ENCODE peak calls at places on chromosomes 13 and 19, in six cellular contexts. One of them, this sample, is unnamed.

GRCh38 chr19:34962945-34963530 is 991 bp downstream of the ZNF792 start:
- DNase-seq in H9: no peak
- DNase-seq in neuronal stem cell: no peak
- DNase-seq in H1: no peak
- DNase-seq in IMR-90: peak; percentile 5
- DNase-seq in trophoblast cell: no peak
- DNase-seq in this sample: peak; percentile 23

GRCh38 chr19:3617463-3617862 is 9.1 kb downstream of the CACTIN start:
- DNase-seq in H9: peak; percentile 76
- DNase-seq in neuronal stem cell: no peak
- DNase-seq in H1: no peak
- DNase-seq in IMR-90: no peak
- DNase-seq in trophoblast cell: no peak
- DNase-seq in this sample: no peak

GRCh38 chr13:111846396-111847174 is 220.4 kb upstream of the SOX1 start:
- DNase-seq in H9: peak; percentile 76
- DNase-seq in neuronal stem cell: no peak
- DNase-seq in H1: peak; percentile 5
- DNase-seq in IMR-90: no peak
- DNase-seq in trophoblast cell: peak; percentile 4
- DNase-seq in this sample: no peak

GRCh38 chr19:19493841-19494546 is 21.4 kb downstream of the TSSK6 start:
- DNase-seq in H9: no peak
- DNase-seq in neuronal stem cell: no peak
- DNase-seq in H1: no peak
- DNase-seq in IMR-90: no peak
- DNase-seq in trophoblast cell: no peak
- DNase-seq in this sample: no peak

GRCh38 chr19:3692141-3693029 is 7.9 kb downstream of the PIP5K1C start:
- DNase-seq in H9: no peak
- DNase-seq in neuronal stem cell: no peak
- DNase-seq in H1: no peak
- DNase-seq in IMR-90: no peak
- DNase-seq in trophoblast cell: no peak
- DNase-seq in this sample: no peak

GRCh38 chr19:51295382-51296126 is 15.9 kb upstream of the IGLON5 start:
- DNase-seq in H9: peak; percentile 74
- DNase-seq in neuronal stem cell: no peak
- DNase-seq in H1: no peak
- DNase-seq in IMR-90: no peak
- DNase-seq in trophoblast cell: no peak
- DNase-seq in this sample: no peak

GRCh38 chr19:16051254-16052025 is 24.9 kb upstream of the TPM4 start:
- DNase-seq in H9: peak; percentile 50
- DNase-seq in neuronal stem cell: no peak
- DNase-seq in H1: no peak
- DNase-seq in IMR-90: no peak
- DNase-seq in trophoblast cell: no peak
- DNase-seq in this sample: no peak

GRCh38 chr13:23657056-23657455 is 86.8 kb downstream of the TNFRSF19 start:
- DNase-seq in H9: no peak
- DNase-seq in neuronal stem cell: no peak
- DNase-seq in H1: no peak
- DNase-seq in IMR-90: no peak
- DNase-seq in trophoblast cell: no peak
- DNase-seq in this sample: no peak

GRCh38 chr13:93558637-93559036 is 332.0 kb downstream of the GPC6 start:
- DNase-seq in H9: no peak
- DNase-seq in neuronal stem cell: no peak
- DNase-seq in H1: no peak
- DNase-seq in IMR-90: peak; percentile 16
- DNase-seq in trophoblast cell: no peak
- DNase-seq in this sample: peak; percentile 50

GRCh38 chr13:82070411-82070810 is 1729.5 kb upstream of the SPRY2 start:
- DNase-seq in H9: no peak
- DNase-seq in neuronal stem cell: no peak
- DNase-seq in H1: no peak
- DNase-seq in IMR-90: no peak
- DNase-seq in trophoblast cell: no peak
- DNase-seq in this sample: no peak
- H4K91ac ChIP-seq in H9: no peak overlapping the region
- H4K91ac ChIP-seq in neuronal stem cell: no peak overlapping the region
- H4K91ac ChIP-seq in H1: no peak overlapping the region
- H4K91ac ChIP-seq in IMR-90: no peak overlapping the region
- H4K91ac ChIP-seq in trophoblast cell: no peak overlapping the region
- H4K91ac ChIP-seq in this sample: no peak overlapping the region

DNA sequence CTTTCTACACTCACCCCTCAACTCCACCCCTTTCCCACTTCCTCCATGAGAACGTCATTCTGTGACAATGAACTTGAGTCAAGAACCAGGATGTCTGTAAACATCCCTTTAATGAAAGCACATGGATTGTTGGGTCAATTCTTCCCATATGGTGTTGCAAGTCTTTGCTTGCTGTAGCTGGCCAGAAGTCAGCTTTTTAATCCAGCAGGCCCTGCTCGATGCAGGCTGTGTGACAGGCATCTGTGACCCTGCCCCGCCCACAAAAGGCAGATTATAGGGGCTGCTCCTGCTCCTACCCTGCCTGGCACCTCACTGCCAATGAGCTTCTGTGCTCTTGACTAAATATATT is 78.0 kb downstream of the STARD13 start:
- DNase-seq in H9: no peak
- DNase-seq in neuronal stem cell: no peak
- DNase-seq in H1: no peak
- DNase-seq in IMR-90: peak; percentile 98
- DNase-seq in trophoblast cell: no peak
- DNase-seq in this sample: peak; percentile 93
- H2AK5ac ChIP-seq in H9: no peak overlapping the region
- H2AK5ac ChIP-seq in neuronal stem cell: no peak overlapping the region
- H2AK5ac ChIP-seq in H1: no peak overlapping the region
- H2AK5ac ChIP-seq in IMR-90: no peak overlapping the region
- H2AK5ac ChIP-seq in trophoblast cell: no peak overlapping the region
- H2AK5ac ChIP-seq in this sample: peak overlapping the region; percentile 22

GRCh38 chr19:6639439-6639838 is 30.5 kb downstream of the TNFSF14 start:
- DNase-seq in H9: no peak
- DNase-seq in neuronal stem cell: no peak
- DNase-seq in H1: no peak
- DNase-seq in IMR-90: no peak
- DNase-seq in trophoblast cell: peak; percentile 8
- DNase-seq in this sample: no peak
- H4K91ac ChIP-seq in H9: no peak overlapping the region
- H4K91ac ChIP-seq in neuronal stem cell: no peak overlapping the region
- H4K91ac ChIP-seq in H1: no peak overlapping the region
- H4K91ac ChIP-seq in IMR-90: no peak overlapping the region
- H4K91ac ChIP-seq in trophoblast cell: no peak overlapping the region
- H4K91ac ChIP-seq in this sample: no peak overlapping the region

DNA sequence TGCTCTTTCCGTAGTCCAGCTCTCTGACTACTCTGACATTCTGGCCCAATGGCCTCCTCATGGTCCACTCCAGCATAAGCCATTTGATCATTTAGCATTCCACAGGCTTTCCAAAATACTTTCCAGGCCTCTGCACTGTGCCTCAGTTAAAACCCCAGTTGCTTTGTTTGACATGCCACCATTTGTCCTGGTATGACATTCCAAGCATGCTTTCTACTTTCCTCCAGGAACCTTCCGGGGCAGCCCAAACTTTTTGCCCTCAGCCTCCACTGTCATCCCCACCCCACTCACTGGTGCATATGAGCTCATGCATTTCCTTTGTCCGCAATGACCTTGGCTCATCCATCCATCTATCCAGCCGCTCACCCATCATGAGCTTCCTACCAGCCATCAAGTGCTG is 41.8 kb upstream of the WASF3 start:
- DNase-seq in H9: no peak
- DNase-seq in neuronal stem cell: no peak
- DNase-seq in H1: no peak
- DNase-seq in IMR-90: no peak
- DNase-seq in trophoblast cell: no peak
- DNase-seq in this sample: no peak
- H2AK5ac ChIP-seq in H9: no peak overlapping the region
- H2AK5ac ChIP-seq in neuronal stem cell: no peak overlapping the region
- H2AK5ac ChIP-seq in H1: no peak overlapping the region
- H2AK5ac ChIP-seq in IMR-90: no peak overlapping the region
- H2AK5ac ChIP-seq in trophoblast cell: no peak overlapping the region
- H2AK5ac ChIP-seq in this sample: no peak overlapping the region

GRCh38 chr19:5081441-5082161 is 112.7 kb downstream of the KDM4B start:
- DNase-seq in H9: no peak
- DNase-seq in neuronal stem cell: no peak
- DNase-seq in H1: no peak
- DNase-seq in IMR-90: no peak
- DNase-seq in trophoblast cell: no peak
- DNase-seq in this sample: no peak
- H4K91ac ChIP-seq in H9: no peak overlapping the region
- H4K91ac ChIP-seq in neuronal stem cell: peak overlapping the region; percentile 97
- H4K91ac ChIP-seq in H1: no peak overlapping the region
- H4K91ac ChIP-seq in IMR-90: no peak overlapping the region
- H4K91ac ChIP-seq in trophoblast cell: no peak overlapping the region
- H4K91ac ChIP-seq in this sample: no peak overlapping the region

GRCh38 chr19:39401549-39402416 is 4.9 kb upstream of the ZFP36 start:
- DNase-seq in H9: no peak
- DNase-seq in neuronal stem cell: no peak
- DNase-seq in H1: no peak
- DNase-seq in IMR-90: peak; percentile 89
- DNase-seq in trophoblast cell: peak; percentile 83
- DNase-seq in this sample: peak; percentile 94
- H2AK5ac ChIP-seq in H9: no peak overlapping the region
- H2AK5ac ChIP-seq in neuronal stem cell: peak overlapping the region; percentile 73
- H2AK5ac ChIP-seq in H1: peak overlapping the region; percentile 99
- H2AK5ac ChIP-seq in IMR-90: peak overlapping the region; percentile 99
- H2AK5ac ChIP-seq in trophoblast cell: peak overlapping the region; percentile 62
- H2AK5ac ChIP-seq in this sample: no peak overlapping the region

DNA sequence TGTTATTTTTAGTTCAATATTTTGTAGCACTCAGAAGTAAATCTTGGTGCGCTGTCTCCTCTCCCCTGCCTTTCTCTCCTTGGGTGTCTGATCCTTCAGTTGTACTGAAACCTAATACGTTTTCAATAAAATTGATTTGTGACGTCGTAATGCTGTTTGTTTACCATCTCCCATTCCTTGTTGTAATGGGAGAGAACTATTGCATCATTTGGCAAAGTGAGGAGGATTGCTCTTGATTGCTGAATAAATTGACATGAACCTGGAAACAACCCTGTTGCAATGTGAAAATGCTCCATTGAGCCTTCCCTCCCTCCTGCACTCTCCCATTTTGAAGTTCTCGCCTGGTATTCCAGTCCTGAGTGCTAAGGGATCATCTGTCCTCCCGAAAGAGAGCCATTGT is 43.3 kb upstream of the TSHZ3 start:
- DNase-seq in H9: no peak
- DNase-seq in neuronal stem cell: no peak
- DNase-seq in H1: no peak
- DNase-seq in IMR-90: no peak
- DNase-seq in trophoblast cell: no peak
- DNase-seq in this sample: no peak
- H4K91ac ChIP-seq in H9: no peak overlapping the region
- H4K91ac ChIP-seq in neuronal stem cell: no peak overlapping the region
- H4K91ac ChIP-seq in H1: no peak overlapping the region
- H4K91ac ChIP-seq in IMR-90: no peak overlapping the region
- H4K91ac ChIP-seq in trophoblast cell: no peak overlapping the region
- H4K91ac ChIP-seq in this sample: no peak overlapping the region